ENCODE peak calls at places on chromosomes 13 and 19, in ten cellular contexts. Q is AG10803, O is mesendoderm, Y is ovary, M is colonic mucosa, P is cardiac fibroblast, H is thoracic aorta, F is fibroblast of lung, B is breast epithelium, N is psoas muscle. L is an unnamed sample.

GRCh38 chr13:33862006-33862405 is 44.1 kb downstream of the RFC3 start:
- DNase-seq in Q (no peak), O (no peak), Y (no peak), M (no peak), P (no peak), H (no peak), F (no peak), B (no peak), N (no peak), L (no peak)

GRCh38 chr13:46211521-46212351 is at the start of gene LRRC63:
- DNase-seq in Q (peak; percentile 44), O (peak; percentile 77), Y (peak; percentile 27), M (peak; percentile 78), P (peak; percentile 24), H (no peak), F (peak; percentile 30), B (peak; percentile 70), N (peak; percentile 86), L (peak; percentile 13)

GRCh38 chr19:510606-511100 is 3.4 kb downstream of the TPGS1 start:
- DNase-seq in Q (peak; percentile 74), O (peak; percentile 97), Y (no peak), M (peak; percentile 88), P (peak; percentile 90), H (no peak), F (peak; percentile 82), B (no peak), N (peak; percentile 89), L (peak; percentile 92)

GRCh38 chr19:49415810-49416200 is 7.4 kb downstream of the PTH2 start:
- DNase-seq in Q (no peak), O (no peak), Y (no peak), M (no peak), P (no peak), H (no peak), F (no peak), B (no peak), N (no peak), L (no peak)

GRCh38 chr19:35408284-35409171 is 37.7 kb downstream of the GPR42 start:
- DNase-seq in Q (no peak), O (no peak), Y (no peak), M (no peak), P (no peak), H (no peak), F (no peak), B (no peak), N (no peak), L (no peak)

GRCh38 chr19:4064073-4064550 is 2.6 kb downstream of the ZBTB7A start:
- DNase-seq in Q (no peak), O (no peak), Y (peak; percentile 64), M (peak; percentile 46), P (peak; percentile 39), H (no peak), F (no peak), B (no peak), N (peak; percentile 72), L (peak; percentile 52)

GRCh38 chr19:862529-863304 is 3.3 kb downstream of the CFD start:
- DNase-seq in Q (no peak), O (peak; percentile 86), Y (peak; percentile 73), M (peak; percentile 74), P (peak; percentile 55), H (no peak), F (peak; percentile 56), B (peak; percentile 83), N (peak; percentile 85), L (peak; percentile 54)

GRCh38 chr19:47176627-47177090 is 46.0 kb downstream of the SAE1 start:
- DNase-seq in Q (peak; percentile 95), O (no peak), Y (no peak), M (no peak), P (peak; percentile 91), H (no peak), F (peak; percentile 83), B (no peak), N (no peak), L (peak; percentile 98)

GRCh38 chr19:51365211-51366049 is 758 bp downstream of the ETFB start:
- DNase-seq in Q (peak; percentile 41), O (no peak), Y (no peak), M (peak; percentile 53), P (peak; percentile 66), H (no peak), F (peak; percentile 50), B (no peak), N (peak; percentile 57), L (peak; percentile 65)

GRCh38 chr19:38059897-38060296 is 152.9 kb downstream of the SIPA1L3 start:
- DNase-seq in Q (no peak), O (no peak), Y (no peak), M (no peak), P (peak; percentile 16), H (no peak), F (no peak), B (no peak), N (no peak), L (peak; percentile 39)

GRCh38 chr19:40672573-40673299 is 17.7 kb downstream of the NUMBL start:
- DNase-seq in Q (no peak), O (no peak), Y (no peak), M (no peak), P (no peak), H (no peak), F (no peak), B (no peak), N (no peak), L (no peak)

GRCh38 chr19:782195-783043 is 14.8 kb upstream of the PTBP1 start:
- DNase-seq in Q (peak; percentile 79), O (peak; percentile 95), Y (no peak), M (no peak), P (peak; percentile 89), H (no peak), F (peak; percentile 33), B (no peak), N (no peak), L (peak; percentile 57)

GRCh38 chr19:10402441-10403038 is 802 bp downstream of the CDC37 start:
- DNase-seq in Q (no peak), O (peak; percentile 77), Y (no peak), M (peak; percentile 61), P (peak; percentile 52), H (no peak), F (peak; percentile 52), B (no peak), N (peak; percentile 64), L (peak; percentile 35)

GRCh38 chr19:6800991-6801396 is 28.5 kb downstream of the VAV1 start:
- DNase-seq in Q (peak; percentile 82), O (peak; percentile 42), Y (no peak), M (no peak), P (peak; percentile 59), H (no peak), F (no peak), B (no peak), N (no peak), L (peak; percentile 64)

DNA sequence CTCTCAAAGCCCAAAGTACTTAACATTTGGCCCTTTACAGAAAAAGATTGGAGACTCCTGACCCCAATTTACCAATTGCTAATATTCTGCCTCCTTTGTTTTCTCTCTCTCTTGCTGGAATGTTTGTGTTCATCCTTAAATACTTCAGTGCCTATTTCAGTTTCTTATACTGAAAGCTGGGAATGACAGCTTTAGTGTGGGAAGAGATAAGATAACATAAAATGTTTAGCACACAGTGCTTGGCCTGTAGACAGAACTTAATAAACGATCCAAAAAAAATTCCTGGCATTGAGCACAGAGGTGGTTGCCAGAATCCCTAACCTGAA is 3.0 kb upstream of the PLEKHF1 start:
- DNase-seq in Q (no peak), O (no peak), Y (no peak), M (no peak), P (no peak), H (no peak), F (no peak), B (no peak), N (no peak), L (no peak)
- H3K4me3 ChIP-seq in Q (peak overlapping the region; percentile 49), O (no peak overlapping the region), Y (no peak overlapping the region), M (no peak overlapping the region), P (no peak overlapping the region), H (peak overlapping the region; percentile 59), F (peak overlapping the region; percentile 55), B (no peak overlapping the region), N (peak overlapping the region; percentile 15), L (no peak overlapping the region)

DNA sequence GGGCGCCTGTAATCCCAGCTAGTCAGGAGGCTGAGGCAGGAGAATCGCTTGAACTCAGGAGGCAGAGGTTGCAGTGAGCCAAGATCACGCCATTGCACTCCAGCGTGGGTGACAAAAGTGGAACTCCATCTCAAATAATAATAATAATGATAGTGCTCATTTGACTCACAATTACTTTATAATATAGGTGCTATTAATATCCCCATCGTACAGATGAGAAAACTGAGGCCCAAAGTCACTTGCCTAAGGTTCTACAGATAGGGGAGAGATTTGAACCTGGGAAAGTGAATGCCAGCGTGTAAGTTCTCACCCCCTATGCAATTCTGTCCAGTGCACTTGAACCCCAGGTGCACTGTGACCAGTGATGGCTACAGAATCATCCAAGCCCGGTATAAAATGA is 5.9 kb downstream of the GMFG start:
- DNase-seq in Q (no peak), O (no peak), Y (no peak), M (no peak), P (no peak), H (no peak), F (no peak), B (no peak), N (no peak), L (no peak)
- H3K4me3 ChIP-seq in Q (no peak overlapping the region), O (no peak overlapping the region), Y (no peak overlapping the region), M (no peak overlapping the region), P (no peak overlapping the region), H (no peak overlapping the region), F (no peak overlapping the region), B (no peak overlapping the region), N (no peak overlapping the region), L (no peak overlapping the region)

DNA sequence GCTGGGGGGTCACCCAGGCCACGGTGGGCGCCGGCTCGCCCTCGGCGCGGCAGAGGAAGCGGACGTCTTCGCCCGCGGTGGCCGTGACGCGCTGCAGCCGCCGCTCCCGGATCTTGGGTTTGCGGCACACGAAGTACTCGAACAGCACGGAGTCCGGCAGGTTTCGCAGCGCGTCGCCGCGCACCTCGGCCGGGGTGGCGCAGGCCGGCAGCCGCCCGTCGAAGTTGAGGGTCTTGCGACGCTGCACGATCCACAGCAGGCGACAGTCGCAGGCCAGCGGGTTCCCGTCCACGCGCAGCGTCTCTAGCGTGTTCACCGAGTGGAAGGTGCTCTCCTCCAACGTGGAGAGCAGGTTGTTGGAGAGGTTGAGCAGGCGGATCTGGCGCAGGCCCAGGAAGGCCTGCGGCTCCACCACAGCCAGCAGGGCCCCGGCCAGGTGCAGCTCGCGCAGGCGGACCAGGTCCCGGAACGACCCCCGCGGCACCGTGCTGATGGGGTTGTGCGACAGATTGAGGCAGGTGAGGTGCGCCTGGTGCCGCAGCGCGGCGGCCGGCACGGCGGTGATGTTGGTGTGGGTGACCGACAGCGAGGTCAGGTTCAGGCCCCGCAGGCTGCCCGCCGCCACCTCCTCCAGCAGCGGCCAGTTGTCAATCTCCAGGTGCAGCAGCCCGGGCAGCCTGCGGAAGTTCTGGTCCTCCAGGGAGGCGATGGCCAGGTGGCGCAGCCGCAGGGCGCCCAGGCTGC is 8.6 kb upstream of the PEAK3 start:
- DNase-seq in Q (no peak), O (no peak), Y (no peak), M (peak; percentile 17), P (no peak), H (no peak), F (no peak), B (no peak), N (no peak), L (no peak)
- H3K4me3 ChIP-seq in Q (no peak overlapping the region), O (no peak overlapping the region), Y (peak overlapping the region; percentile 1), M (peak overlapping the region; percentile 25), P (no peak overlapping the region), H (peak overlapping the region; percentile 63), F (no peak overlapping the region), B (peak overlapping the region; percentile 32), N (peak overlapping the region; percentile 60), L (no peak overlapping the region)

DNA sequence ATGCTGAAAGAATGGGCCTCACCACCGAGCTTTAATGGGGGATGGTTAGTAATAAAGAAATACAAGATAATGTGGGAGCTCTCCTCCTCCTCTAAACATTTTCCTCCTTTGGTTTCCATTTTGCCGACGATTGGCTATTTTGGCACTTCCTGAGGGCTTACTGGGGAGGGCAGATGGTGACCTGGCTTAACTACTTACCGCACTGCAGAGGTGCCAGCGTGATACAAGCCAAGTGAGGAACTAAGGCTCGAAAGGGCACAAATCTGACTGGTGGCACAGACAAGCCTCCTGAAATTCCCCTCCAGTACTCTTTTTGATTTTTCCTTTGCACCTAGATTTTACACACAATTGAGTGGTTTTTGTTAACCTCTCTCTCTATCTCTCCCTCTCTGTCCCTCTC is 53.3 kb upstream of the RAP2A start:
- DNase-seq in Q (no peak), O (no peak), Y (no peak), M (no peak), P (no peak), H (no peak), F (no peak), B (no peak), N (no peak), L (no peak)
- H3K4me3 ChIP-seq in Q (no peak overlapping the region), O (no peak overlapping the region), Y (no peak overlapping the region), M (no peak overlapping the region), P (no peak overlapping the region), H (no peak overlapping the region), F (no peak overlapping the region), B (no peak overlapping the region), N (no peak overlapping the region), L (no peak overlapping the region)

L was measured in choroid plexus epithelial cell.